ENCODE peak calls at places on chromosomes 5 and 9, in ten cellular contexts. E is stimulated activated naive CD8-positive, alpha-beta T cell treated with anti-CD3 and anti-CD28 coated beads, Interleukin-15, Interleukin-2, amounts not matched to agents 100 U/mL and 50 U/mL, for 24 hours; F is CD8-positive, alpha-beta memory T cell; V is epithelial cell of esophagus; A is posterior cingulate gyrus; I is central memory CD4-positive, alpha-beta T cell; S is suprapubic skin; X is heart right ventricle; O is GM04504; G is LoVo. J is an unnamed sample.

GRCh38 chr5:72388652-72389051 is 68.5 kb downstream of the PTCD2 start:
- DNase-seq in E (no peak), F (no peak), V (no peak), A (no peak), I (no peak), S (no peak), X (no peak), O (no peak), G (no peak), J (no peak)

GRCh38 chr9:3956081-3956701 is 343.7 kb downstream of the GLIS3 start:
- DNase-seq in E (no peak), F (no peak), V (no peak), A (no peak), I (no peak), S (no peak), X (no peak), O (no peak), G (no peak), J (no peak)

GRCh38 chr9:35813434-35814105 is 1.3 kb downstream of the HINT2 start:
- DNase-seq in E (no peak), F (no peak), V (peak; percentile 67), A (no peak), I (no peak), S (no peak), X (no peak), O (no peak), G (peak; percentile 49), J (no peak)

GRCh38 chr5:120655828-120656435 is 191.8 kb downstream of the PRR16 start:
- DNase-seq in E (peak; percentile 9), F (no peak), V (peak; percentile 54), A (peak; percentile 19), I (no peak), S (no peak), X (no peak), O (no peak), G (peak; percentile 31), J (peak; percentile 3)

GRCh38 chr5:108345541-108346171 is 36.2 kb downstream of the FBXL17 start:
- DNase-seq in E (no peak), F (peak; percentile 35), V (peak; percentile 63), A (no peak), I (peak; percentile 20), S (no peak), X (no peak), O (no peak), G (peak; percentile 68), J (no peak)

GRCh38 chr5:134525687-134526482 is 415 bp downstream of the JADE2 start:
- DNase-seq in E (peak; percentile 66), F (peak; percentile 68), V (peak; percentile 80), A (peak; percentile 55), I (peak; percentile 60), S (peak; percentile 88), X (peak; percentile 73), O (no peak), G (peak; percentile 53), J (peak; percentile 64)

GRCh38 chr5:87755378-87755777 is 342.6 kb upstream of the CCNH start:
- DNase-seq in E (no peak), F (no peak), V (no peak), A (no peak), I (no peak), S (no peak), X (no peak), O (no peak), G (no peak), J (no peak)

GRCh38 chr9:121021294-121021693 is 28.8 kb downstream of the C5 start:
- DNase-seq in E (no peak), F (no peak), V (no peak), A (no peak), I (no peak), S (no peak), X (no peak), O (peak; percentile 12), G (no peak), J (no peak)

GRCh38 chr9:34566972-34567371 is 22.6 kb downstream of the CNTFR start:
- DNase-seq in E (no peak), F (no peak), V (no peak), A (no peak), I (no peak), S (no peak), X (no peak), O (no peak), G (no peak), J (no peak)

GRCh38 chr9:557601-558201 is 283.8 kb upstream of the DMRT1 start:
- DNase-seq in E (no peak), F (no peak), V (peak; percentile 92), A (no peak), I (no peak), S (no peak), X (no peak), O (no peak), G (no peak), J (no peak)

GRCh38 chr5:100424017-100424416 is 111.2 kb upstream of the FAM174A start:
- DNase-seq in E (no peak), F (no peak), V (no peak), A (no peak), I (no peak), S (no peak), X (no peak), O (no peak), G (no peak), J (no peak)

GRCh38 chr5:89981871-89982773 is 427.4 kb downstream of the CETN3 start:
- DNase-seq in E (no peak), F (no peak), V (no peak), A (no peak), I (no peak), S (no peak), X (no peak), O (no peak), G (no peak), J (no peak)

GRCh38 chr9:34185778-34186551 is 7.1 kb downstream of the UBAP1 start:
- DNase-seq in E (no peak), F (no peak), V (peak; percentile 99), A (no peak), I (peak; percentile 44), S (no peak), X (no peak), O (peak; percentile 90), G (peak; percentile 84), J (peak; percentile 31)

GRCh38 chr9:127825319-127826051 is 22.8 kb downstream of the FPGS start:
- DNase-seq in E (no peak), F (no peak), V (no peak), A (peak; percentile 38), I (no peak), S (peak; percentile 79), X (peak; percentile 63), O (no peak), G (no peak), J (no peak)

GRCh38 chr9:94951591-94952115 is 225.2 kb downstream of the AOPEP start:
- DNase-seq in E (no peak), F (no peak), V (no peak), A (no peak), I (no peak), S (no peak), X (no peak), O (no peak), G (no peak), J (no peak)

GRCh38 chr5:6446626-6447309 is 1.9 kb upstream of the UBE2QL1 start:
- DNase-seq in E (no peak), F (no peak), V (no peak), A (no peak), I (no peak), S (no peak), X (no peak), O (no peak), G (no peak), J (no peak)

GRCh38 chr5:142324377-142324870 is 397 bp downstream of the SPRY4 start:
- DNase-seq in E (peak; percentile 48), F (no peak), V (no peak), A (no peak), I (no peak), S (no peak), X (peak; percentile 45), O (no peak), G (no peak), J (no peak)

GRCh38 chr9:26904671-26905070 is 12.1 kb upstream of the CAAP1 start:
- DNase-seq in E (no peak), F (no peak), V (no peak), A (no peak), I (no peak), S (no peak), X (no peak), O (no peak), G (no peak), J (no peak)

GRCh38 chr9:110040788-110041187 is 167.2 kb downstream of the C9orf152 start:
- DNase-seq in E (no peak), F (no peak), V (no peak), A (no peak), I (no peak), S (no peak), X (no peak), O (no peak), G (no peak), J (no peak)

GRCh38 chr5:144864113-144864512 is 693.4 kb downstream of the KCTD16 start:
- DNase-seq in E (no peak), F (no peak), V (no peak), A (no peak), I (no peak), S (no peak), X (no peak), O (no peak), G (no peak), J (no peak)

GRCh38 chr5:31511305-31511704 is 20.6 kb downstream of the DROSHA start:
- DNase-seq in E (no peak), F (no peak), V (no peak), A (no peak), I (no peak), S (no peak), X (no peak), O (no peak), G (no peak), J (no peak)

GRCh38 chr5:113048931-113049330 is 72.3 kb downstream of the DCP2 start:
- DNase-seq in E (no peak), F (no peak), V (no peak), A (no peak), I (no peak), S (no peak), X (no peak), O (no peak), G (no peak), J (no peak)

GRCh38 chr5:87308024-87308423 is 40.3 kb downstream of the RASA1 start:
- DNase-seq in E (no peak), F (no peak), V (no peak), A (no peak), I (no peak), S (no peak), X (no peak), O (no peak), G (no peak), J (no peak)

GRCh38 chr5:5826911-5827310 is 404.4 kb downstream of the ICE1 start:
- DNase-seq in E (no peak), F (no peak), V (peak; percentile 4), A (no peak), I (no peak), S (no peak), X (no peak), O (no peak), G (no peak), J (no peak)

GRCh38 chr5:56917534-56917933 is 8.1 kb downstream of the SETD9 start:
- DNase-seq in E (no peak), F (no peak), V (no peak), A (no peak), I (no peak), S (no peak), X (peak; percentile 19), O (no peak), G (no peak), J (no peak)

GRCh38 chr9:110116543-110116885 is 91.4 kb downstream of the C9orf152 start:
- DNase-seq in E (no peak), F (no peak), V (peak; percentile 91), A (no peak), I (no peak), S (no peak), X (no peak), O (peak; percentile 89), G (no peak), J (no peak)